ENCODE peak calls at places on chromosomes 4 and X, in seven cellular contexts. Q is H1, B is upper lobe of left lung, E is GM12891, H is stomach, A is breast epithelium, P is GM12878. Z is an unnamed sample.

GRCh38 chr4:180913750-180914149 is 1329.5 kb upstream of the TENM3 start:
- DNase-seq in Q (no peak), B (no peak), E (no peak), H (no peak), A (no peak), P (no peak), Z (no peak)

GRCh38 chr4:79413486-79413885 is 5.5 kb upstream of the GK2 start:
- DNase-seq in Q (no peak), B (no peak), E (no peak), H (no peak), A (no peak), P (no peak), Z (no peak)

GRCh38 chr4:123299212-123299651 is 97.4 kb upstream of the SPRY1 start:
- DNase-seq in Q (no peak), B (no peak), E (no peak), H (no peak), A (no peak), P (no peak), Z (no peak)

GRCh38 chr4:140256941-140257340 is 103.0 kb upstream of the MAML3 start:
- DNase-seq in Q (no peak), B (no peak), E (no peak), H (no peak), A (no peak), P (no peak), Z (no peak)

GRCh38 chr4:47032405-47033106 is 1.2 kb downstream of the GABRB1 start:
- DNase-seq in Q (peak; percentile 89), B (peak; percentile 87), E (peak; percentile 32), H (peak; percentile 48), A (no peak), P (no peak), Z (peak; percentile 25)

GRCh38 chrX:131617182-131617581 is 73.3 kb downstream of the OR13H1 start:
- DNase-seq in Q (no peak), B (no peak), E (no peak), H (no peak), A (no peak), P (no peak), Z (no peak)

GRCh38 chr4:48047421-48047844 is 30.9 kb downstream of the NIPAL1 start:
- DNase-seq in Q (no peak), B (no peak), E (no peak), H (peak; percentile 34), A (no peak), P (peak; percentile 84), Z (no peak)

GRCh38 chrX:115895678-115896329 is 274.7 kb upstream of the AGTR2 start:
- DNase-seq in Q (peak; percentile 20), B (no peak), E (no peak), H (no peak), A (no peak), P (no peak), Z (no peak)

GRCh38 chr4:86482296-86482695 is 111.8 kb upstream of the PTPN13 start:
- DNase-seq in Q (no peak), B (no peak), E (no peak), H (no peak), A (no peak), P (no peak), Z (no peak)

GRCh38 chrX:107970073-107970472 is 12.1 kb downstream of the TEX13B start:
- DNase-seq in Q (no peak), B (no peak), E (no peak), H (no peak), A (no peak), P (no peak), Z (no peak)

GRCh38 chr4:13721894-13722293 is 94.4 kb upstream of the BOD1L1 start:
- DNase-seq in Q (no peak), B (no peak), E (no peak), H (no peak), A (no peak), P (no peak), Z (no peak)

GRCh38 chrX:97756879-97757278 is 873.2 kb downstream of the RPA4 start:
- DNase-seq in Q (no peak), B (no peak), E (no peak), H (no peak), A (no peak), P (no peak), Z (no peak)

GRCh38 chrX:21972721-21973120 is 32.2 kb downstream of the SMS start:
- DNase-seq in Q (no peak), B (no peak), E (no peak), H (no peak), A (no peak), P (no peak), Z (no peak)

GRCh38 chr4:161121451-161121850 is 1042.3 kb downstream of the FSTL5 start:
- DNase-seq in Q (no peak), B (no peak), E (no peak), H (no peak), A (no peak), P (no peak), Z (no peak)

GRCh38 chr4:37873383-37873782 is 17.5 kb upstream of the TBC1D1 start:
- DNase-seq in Q (no peak), B (no peak), E (no peak), H (no peak), A (no peak), P (no peak), Z (no peak)

GRCh38 chr4:145722561-145722960 is 42.6 kb downstream of the C4orf51 start:
- DNase-seq in Q (no peak), B (no peak), E (no peak), H (no peak), A (no peak), P (no peak), Z (no peak)

GRCh38 chr4:8533274-8533865 is 46.8 kb upstream of the GPR78 start:
- DNase-seq in Q (no peak), B (no peak), E (no peak), H (no peak), A (no peak), P (no peak), Z (no peak)

GRCh38 chr4:146370841-146371240 is 150.9 kb downstream of the SLC10A7 start:
- DNase-seq in Q (no peak), B (no peak), E (no peak), H (no peak), A (no peak), P (no peak), Z (no peak)

GRCh38 chr4:165877291-165877690 is 4.3 kb downstream of the TLL1 start:
- DNase-seq in Q (no peak), B (no peak), E (no peak), H (no peak), A (no peak), P (no peak), Z (no peak)

GRCh38 chr4:99856166-99856565 is 38.1 kb downstream of the LAMTOR3 start:
- DNase-seq in Q (no peak), B (no peak), E (no peak), H (no peak), A (no peak), P (no peak), Z (no peak)

GRCh38 chr4:121827851-121828250 is 4.2 kb upstream of the CCNA2 start:
- DNase-seq in Q (no peak), B (no peak), E (no peak), H (no peak), A (no peak), P (no peak), Z (no peak)

GRCh38 chrX:26511621-26512363 is 295.8 kb downstream of the MAGEB5 start:
- DNase-seq in Q (no peak), B (no peak), E (no peak), H (no peak), A (no peak), P (no peak), Z (no peak)

GRCh38 chr4:5267418-5267817 is 216.1 kb downstream of the STK32B start:
- DNase-seq in Q (no peak), B (no peak), E (no peak), H (no peak), A (no peak), P (no peak), Z (no peak)

DNA sequence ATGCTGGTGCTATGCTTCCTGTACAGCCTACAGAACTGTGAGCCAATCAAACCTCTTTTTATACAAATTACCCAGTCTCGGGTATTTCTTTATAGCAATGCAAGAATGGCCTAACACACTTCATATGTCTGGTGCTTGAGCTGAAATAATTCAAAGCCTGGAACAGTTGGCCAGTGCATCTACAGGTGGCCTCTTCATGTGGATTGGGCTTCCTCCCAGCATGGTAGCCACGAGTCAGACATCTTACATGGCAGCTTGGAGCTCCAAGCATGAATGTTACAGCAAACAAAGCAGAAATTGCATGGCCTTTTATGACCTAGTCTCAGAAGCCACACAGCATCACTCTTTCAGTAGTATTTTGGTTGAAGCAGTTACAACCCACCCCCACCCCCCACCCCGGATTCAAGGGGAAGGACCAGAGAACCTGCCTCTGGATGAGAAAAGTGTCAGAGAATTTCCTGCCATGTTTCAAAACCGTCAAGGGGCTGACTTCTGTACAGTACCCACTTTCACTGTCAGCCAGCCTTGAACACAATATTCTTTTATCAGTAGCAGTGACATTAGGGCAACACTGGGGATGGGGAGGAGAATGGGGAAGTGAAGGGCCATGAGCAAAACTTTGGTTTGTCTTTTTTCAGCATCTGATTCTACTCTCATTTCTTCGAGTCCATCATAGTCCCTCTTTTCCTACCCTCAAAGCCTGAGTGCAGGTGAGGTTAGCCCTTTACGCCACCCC is 368.7 kb downstream of the BCOR start:
- DNase-seq in Q (no peak), B (no peak), E (no peak), H (no peak), A (no peak), P (no peak), Z (no peak)
- TF ChIP-seq POLR2AphosphoS5 in Q (no peak), B (no peak), E (no peak), H (no peak), A (no peak), P (no peak), Z (no peak)

GRCh38 chrX:154396948-154397887 is 959 bp upstream of the RPL10 start:
- DNase-seq in Q (peak; percentile 72), B (peak; percentile 94), E (peak; percentile 47), H (peak; percentile 73), A (peak; percentile 55), P (no peak), Z (peak; percentile 61)
- TF ChIP-seq POLR2A in Q (no peak), B (no peak), E (no peak), H (no peak), A (no peak), P (peak; percentile 32), Z (no peak)

GRCh38 chr4:109020861-109021260 is 258.0 kb upstream of the ETNPPL start:
- DNase-seq in Q (no peak), B (no peak), E (no peak), H (no peak), A (no peak), P (no peak), Z (no peak)
- TF ChIP-seq POLR2AphosphoS5 in Q (no peak), B (no peak), E (no peak), H (no peak), A (no peak), P (no peak), Z (no peak)

DNA sequence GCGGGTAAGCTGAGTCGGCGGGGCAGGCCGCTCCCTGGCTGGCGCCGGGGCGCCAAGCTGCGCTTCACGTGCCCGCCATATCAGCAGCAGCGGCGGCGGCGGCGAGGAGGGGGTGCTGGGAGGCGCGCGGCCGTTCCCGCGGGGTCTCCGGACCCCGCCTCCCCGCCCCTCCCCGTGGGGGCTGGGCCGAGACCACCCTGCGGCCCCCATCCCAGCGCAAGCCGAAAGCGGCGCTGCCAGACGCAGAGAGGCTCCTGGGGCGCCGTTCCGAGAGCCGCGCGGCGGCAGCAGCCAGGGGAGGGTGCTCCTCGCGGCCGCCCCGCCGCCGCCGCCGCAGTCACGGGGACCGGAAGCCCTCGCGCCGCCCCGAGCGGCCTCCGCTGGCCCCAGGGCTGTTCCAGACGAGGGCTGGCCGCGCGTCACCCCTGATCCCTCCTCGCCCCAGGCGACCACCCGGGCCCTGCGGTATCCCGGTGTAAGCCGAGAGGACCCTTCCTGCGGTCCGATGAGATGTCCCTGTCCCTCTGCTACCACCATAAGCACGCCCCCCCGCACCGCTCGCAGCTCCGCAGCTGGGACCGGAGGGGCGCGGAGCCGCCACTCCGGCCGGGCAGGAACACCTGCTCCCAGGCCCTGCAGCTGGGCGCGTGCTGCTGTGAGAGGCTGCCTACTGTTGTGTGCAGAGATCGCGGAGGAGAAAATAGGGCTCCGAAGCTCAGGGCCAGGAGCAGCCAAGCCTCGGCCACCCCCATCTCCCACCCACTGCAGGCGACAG is 7.4 kb upstream of the BCOR start:
- DNase-seq in Q (peak; percentile 52), B (peak; percentile 92), E (no peak), H (no peak), A (no peak), P (no peak), Z (no peak)
- TF ChIP-seq POLR2A in Q (no peak), B (no peak), E (no peak), H (no peak), A (no peak), P (peak; percentile 26), Z (no peak)

Z was measured in GM12892.